ENCODE peak calls at places on chromosomes 1 and 21, in nine cellular contexts. L is ovary, Y is A549, C is upper lobe of left lung, R is K562, O is heart left ventricle, E is NB4, P is HepG2, W is lower leg skin. G is an unnamed sample.

GRCh38 chr1:227733309-227733705 is 1.8 kb downstream of the JMJD4 start:
- DNase-seq in L (peak; percentile 36), Y (no peak), C (peak; percentile 50), R (no peak), O (no peak), E (no peak), P (no peak), W (no peak), G (no peak)

GRCh38 chr1:85582687-85583354 is 2.3 kb downstream of the CCN1 start:
- DNase-seq in L (no peak), Y (peak; percentile 53), C (peak; percentile 78), R (no peak), O (no peak), E (no peak), P (no peak), W (no peak), G (no peak)

GRCh38 chr1:98351506-98352038 is 309.9 kb upstream of the SNX7 start:
- DNase-seq in L (no peak), Y (no peak), C (no peak), R (no peak), O (no peak), E (no peak), P (no peak), W (no peak), G (no peak)

GRCh38 chr1:46606255-46606965 is 2.3 kb upstream of the MKNK1 start:
- DNase-seq in L (no peak), Y (no peak), C (no peak), R (no peak), O (no peak), E (no peak), P (no peak), W (no peak), G (no peak)

GRCh38 chr1:222642468-222642867 is 24.6 kb downstream of the MIA3 start:
- DNase-seq in L (no peak), Y (no peak), C (no peak), R (no peak), O (no peak), E (no peak), P (no peak), W (no peak), G (no peak)

GRCh38 chr1:30777060-30777905 is 19.7 kb upstream of the LAPTM5 start:
- DNase-seq in L (no peak), Y (no peak), C (peak; percentile 66), R (peak; percentile 76), O (no peak), E (no peak), P (no peak), W (no peak), G (no peak)

GRCh38 chr1:193458628-193459027 is 272.2 kb upstream of the B3GALT2 start:
- DNase-seq in L (no peak), Y (no peak), C (no peak), R (no peak), O (no peak), E (no peak), P (no peak), W (no peak), G (no peak)

GRCh38 chr21:44874497-44875331 is 1.2 kb upstream of the PTTG1IP start:
- DNase-seq in L (peak; percentile 69), Y (no peak), C (peak; percentile 89), R (no peak), O (peak; percentile 75), E (peak; percentile 50), P (no peak), W (peak; percentile 60), G (peak; percentile 50)

GRCh38 chr1:246170574-246171261 is 336.4 kb downstream of the SMYD3 start:
- DNase-seq in L (no peak), Y (no peak), C (no peak), R (peak; percentile 78), O (no peak), E (no peak), P (no peak), W (no peak), G (no peak)

GRCh38 chr1:63148825-63149645 is 173.3 kb upstream of the FOXD3 start:
- DNase-seq in L (no peak), Y (peak; percentile 20), C (no peak), R (peak; percentile 34), O (no peak), E (peak; percentile 33), P (peak; percentile 32), W (no peak), G (no peak)

GRCh38 chr21:34640858-34641257 is 25.9 kb upstream of the RCAN1 start:
- DNase-seq in L (no peak), Y (peak; percentile 1), C (no peak), R (peak; percentile 14), O (no peak), E (no peak), P (no peak), W (no peak), G (no peak)

GRCh38 chr1:116821763-116822162 is 67.5 kb downstream of the CD2 start:
- DNase-seq in L (no peak), Y (no peak), C (no peak), R (no peak), O (no peak), E (no peak), P (no peak), W (no peak), G (no peak)

GRCh38 chr1:116824631-116825399 is 70.6 kb downstream of the CD2 start:
- DNase-seq in L (no peak), Y (no peak), C (no peak), R (peak; percentile 46), O (no peak), E (no peak), P (no peak), W (no peak), G (no peak)

GRCh38 chr1:116819081-116819480 is 64.9 kb downstream of the CD2 start:
- DNase-seq in L (no peak), Y (no peak), C (no peak), R (no peak), O (no peak), E (no peak), P (no peak), W (no peak), G (no peak)

GRCh38 chr1:116817582-116818064 is 63.4 kb downstream of the CD2 start:
- DNase-seq in L (no peak), Y (peak; percentile 74), C (no peak), R (peak; percentile 89), O (no peak), E (peak; percentile 77), P (peak; percentile 76), W (no peak), G (no peak)

GRCh38 chr1:116820362-116820761 is 66.1 kb downstream of the CD2 start:
- DNase-seq in L (peak; percentile 47), Y (peak; percentile 59), C (no peak), R (no peak), O (peak; percentile 41), E (no peak), P (no peak), W (peak; percentile 32), G (no peak)
- TF ChIP-seq POLR2A in L (no peak), Y (no peak), C (no peak), R (no peak), O (no peak), E (no peak), P (no peak), W (no peak), G (no peak)

DNA sequence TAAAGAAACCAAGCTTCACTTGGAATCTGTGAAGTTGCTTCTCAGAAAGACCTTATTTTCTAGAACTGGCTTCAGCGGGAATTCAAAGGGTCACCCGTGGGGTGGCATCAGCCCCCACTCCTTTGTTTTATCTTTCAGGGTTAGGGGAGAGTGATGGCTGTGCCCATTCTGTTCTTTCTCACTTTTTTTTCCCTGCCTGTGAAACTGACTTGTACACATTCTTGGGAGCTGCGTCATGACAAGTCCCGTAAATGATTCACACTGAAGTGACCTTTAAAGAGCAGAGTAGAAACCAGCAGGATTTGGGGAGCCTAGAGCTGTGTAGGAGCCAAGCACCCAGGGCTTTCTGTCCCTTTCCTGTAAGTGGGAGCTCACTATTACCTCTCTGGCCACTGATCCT is 43.8 kb downstream of the SLC44A3 start:
- DNase-seq in L (peak; percentile 46), Y (peak; percentile 64), C (no peak), R (no peak), O (no peak), E (no peak), P (peak; percentile 56), W (peak; percentile 72), G (peak; percentile 71)
- TF ChIP-seq POLR2A in L (peak; percentile 36), Y (no peak), C (no peak), R (no peak), O (no peak), E (no peak), P (no peak), W (no peak), G (no peak)

GRCh38 chr1:9808459-9808858 is 15.3 kb downstream of the CLSTN1 start:
- DNase-seq in L (no peak), Y (no peak), C (no peak), R (no peak), O (no peak), E (no peak), P (no peak), W (no peak), G (no peak)
- TF ChIP-seq POLR2A in L (no peak), Y (no peak), C (no peak), R (no peak), O (no peak), E (no peak), P (no peak), W (no peak), G (no peak)

GRCh38 chr1:38870996-38871395 is 2.2 kb downstream of the MYCBP start:
- DNase-seq in L (no peak), Y (no peak), C (no peak), R (no peak), O (no peak), E (no peak), P (no peak), W (no peak), G (no peak)

GRCh38 chr1:38875811-38876210 is 2.7 kb upstream of the MYCBP start:
- DNase-seq in L (no peak), Y (no peak), C (no peak), R (no peak), O (no peak), E (no peak), P (no peak), W (no peak), G (no peak)

GRCh38 chr1:38872401-38873026 is 634 bp downstream of the MYCBP start:
- DNase-seq in L (no peak), Y (no peak), C (no peak), R (peak; percentile 54), O (no peak), E (peak; percentile 49), P (no peak), W (no peak), G (no peak)

DNA sequence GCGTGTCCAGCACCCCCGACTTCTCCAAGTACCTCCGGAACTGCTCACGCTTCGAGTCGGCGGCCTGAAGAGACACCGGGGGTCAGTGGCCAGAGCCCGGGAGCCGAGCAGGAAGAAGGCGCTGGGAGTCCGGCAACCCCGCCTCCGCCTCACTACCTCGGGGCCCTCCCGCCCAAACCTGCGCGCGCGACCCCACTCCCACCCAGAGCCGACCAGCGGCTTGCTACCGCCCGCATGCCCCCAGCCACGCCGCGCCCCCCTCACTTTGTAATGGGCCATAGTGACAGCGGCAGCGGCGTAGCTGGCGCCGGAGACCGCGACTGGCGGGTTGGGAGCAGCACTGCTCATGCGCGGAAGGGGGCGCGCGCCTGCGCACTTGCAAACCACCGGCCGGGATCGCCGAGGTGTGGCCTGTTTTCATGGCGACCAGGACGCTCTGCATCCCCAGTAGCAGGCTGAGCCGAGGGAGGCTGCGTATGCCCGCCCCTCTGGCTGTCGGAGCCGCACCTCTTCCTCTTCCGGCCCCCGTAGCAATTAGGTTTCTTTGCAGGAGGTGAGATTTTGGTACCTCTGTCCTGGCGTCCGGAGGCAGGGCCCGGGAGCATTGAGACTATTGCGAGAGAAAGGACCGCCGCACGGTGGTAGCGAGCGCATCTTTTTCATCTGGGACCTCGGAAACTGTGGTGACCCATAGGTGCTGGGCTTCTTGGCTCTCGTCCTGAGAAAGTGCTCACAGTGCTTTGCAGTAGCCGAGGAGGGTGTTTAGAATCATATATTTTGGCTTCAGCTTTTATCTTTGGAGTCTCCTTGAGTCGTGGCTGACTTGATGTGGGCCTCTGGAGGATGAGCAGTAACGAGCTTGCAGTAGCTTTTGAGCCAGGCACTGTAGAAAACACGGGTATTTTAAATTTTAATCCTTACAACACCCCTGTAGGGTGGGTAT is at the start of gene MYCBP:
- DNase-seq in L (peak; percentile 97), Y (peak; percentile 93), C (peak; percentile 99), R (peak; percentile 99), O (peak; percentile 96), E (peak; percentile 96), P (peak; percentile 89), W (peak; percentile 93), G (peak; percentile 87)
- TF ChIP-seq POLR2A in L (no peak), Y (peak; percentile 42), C (no peak), R (peak; percentile 76), O (no peak), E (peak; percentile 69), P (peak; percentile 54), W (no peak), G (no peak)

G was measured in tibial nerve.